ENCODE peak calls at places on chromosome X, in five cellular contexts. One of them, this sample, is unnamed.

GRCh38 chrX:135420831-135421230 is 913 bp upstream of the SMIM10L2A start:
- DNase-seq in NCI-H460: no peak
- DNase-seq in RCC 7860: no peak
- DNase-seq in glutamatergic neuron: no peak
- DNase-seq in activated naive CD4-positive, alpha-beta T cell treated with anti-CD3 and anti-CD28 coated beads, Interleukin-2, amount 10 ng/mL, durations not matched to agents 7 days and 5 days: no peak
- DNase-seq in this sample: no peak

GRCh38 chrX:13254076-13254785 is 65.6 kb downstream of the ATXN3L start:
- DNase-seq in activated naive CD4-positive, alpha-beta T cell treated with anti-CD3 and anti-CD28 coated beads, Interleukin-2, amount 10 ng/mL, durations not matched to agents 7 days and 5 days: no peak
- DNase-seq in NCI-H460: peak
- DNase-seq in RCC 7860: peak
- DNase-seq in glutamatergic neuron: no peak
- DNase-seq in this sample: no peak

GRCh38 chrX:100615015-100615414 is 21.6 kb downstream of the TSPAN6 start:
- DNase-seq in glutamatergic neuron: no peak
- DNase-seq in RCC 7860: peak
- DNase-seq in activated naive CD4-positive, alpha-beta T cell treated with anti-CD3 and anti-CD28 coated beads, Interleukin-2, amount 10 ng/mL, durations not matched to agents 7 days and 5 days: no peak
- DNase-seq in NCI-H460: peak
- DNase-seq in this sample: no peak

GRCh38 chrX:37441377-37441776 is 92.2 kb downstream of the PRRG1 start:
- DNase-seq in activated naive CD4-positive, alpha-beta T cell treated with anti-CD3 and anti-CD28 coated beads, Interleukin-2, amount 10 ng/mL, durations not matched to agents 7 days and 5 days: no peak
- DNase-seq in RCC 7860: no peak
- DNase-seq in glutamatergic neuron: no peak
- DNase-seq in NCI-H460: no peak
- DNase-seq in this sample: no peak

GRCh38 chrX:130264573-130264972 is 4.1 kb downstream of the ZNF280C start:
- DNase-seq in NCI-H460: no peak
- DNase-seq in activated naive CD4-positive, alpha-beta T cell treated with anti-CD3 and anti-CD28 coated beads, Interleukin-2, amount 10 ng/mL, durations not matched to agents 7 days and 5 days: no peak
- DNase-seq in glutamatergic neuron: no peak
- DNase-seq in RCC 7860: peak
- DNase-seq in this sample: no peak

GRCh38 chrX:133350751-133351150 is 64.5 kb downstream of the GPC4 start:
- DNase-seq in activated naive CD4-positive, alpha-beta T cell treated with anti-CD3 and anti-CD28 coated beads, Interleukin-2, amount 10 ng/mL, durations not matched to agents 7 days and 5 days: no peak
- DNase-seq in RCC 7860: no peak
- DNase-seq in NCI-H460: no peak
- DNase-seq in glutamatergic neuron: no peak
- DNase-seq in this sample: no peak

GRCh38 chrX:95536661-95537060 is 1148.0 kb upstream of the DIAPH2 start:
- DNase-seq in RCC 7860: no peak
- DNase-seq in NCI-H460: no peak
- DNase-seq in activated naive CD4-positive, alpha-beta T cell treated with anti-CD3 and anti-CD28 coated beads, Interleukin-2, amount 10 ng/mL, durations not matched to agents 7 days and 5 days: no peak
- DNase-seq in glutamatergic neuron: no peak
- DNase-seq in this sample: no peak

GRCh38 chrX:38999967-39000745 is 198.9 kb downstream of the MID1IP1 start:
- DNase-seq in activated naive CD4-positive, alpha-beta T cell treated with anti-CD3 and anti-CD28 coated beads, Interleukin-2, amount 10 ng/mL, durations not matched to agents 7 days and 5 days: no peak
- DNase-seq in RCC 7860: no peak
- DNase-seq in glutamatergic neuron: no peak
- DNase-seq in NCI-H460: no peak
- DNase-seq in this sample: no peak